ENCODE peak calls at places on chromosome 5, in seven cellular contexts. K is AG09309, U is Panc1, Z is lung, C is astrocyte of the spinal cord, H is psoas muscle, J is heart right ventricle. G is an unnamed sample.

GRCh38 chr5:161547573-161548471 is 1.3 kb upstream of the GABRB2 start:
- DNase-seq in K (no peak), U (no peak), Z (no peak), C (no peak), H (no peak), J (no peak), G (no peak)

GRCh38 chr5:17069995-17070405 is 133.9 kb upstream of the MYO10 start:
- DNase-seq in K (no peak), U (no peak), Z (no peak), C (no peak), H (no peak), J (no peak), G (no peak)

GRCh38 chr5:37495668-37496067 is 116.5 kb downstream of the WDR70 start:
- DNase-seq in K (peak), U (no peak), Z (no peak), C (peak), H (no peak), J (no peak), G (peak)

GRCh38 chr5:31867219-31867618 is 228.3 kb downstream of the PDZD2 start:
- DNase-seq in K (no peak), U (no peak), Z (no peak), C (no peak), H (no peak), J (no peak), G (no peak)

GRCh38 chr5:154648706-154649105 is 106.5 kb upstream of the LARP1 start:
- DNase-seq in K (no peak), U (no peak), Z (no peak), C (no peak), H (no peak), J (no peak), G (no peak)

GRCh38 chr5:92554447-92555085 is 1026.5 kb downstream of the NR2F1-AS1 start:
- DNase-seq in K (no peak), U (no peak), Z (no peak), C (no peak), H (no peak), J (no peak), G (no peak)

GRCh38 chr5:3825888-3826465 is 230.3 kb downstream of the IRX1 start:
- DNase-seq in K (no peak), U (no peak), Z (no peak), C (no peak), H (no peak), J (no peak), G (peak)

GRCh38 chr5:138664276-138664943 is 88.8 kb upstream of the CTNNA1 start:
- DNase-seq in K (peak), U (no peak), Z (no peak), C (no peak), H (no peak), J (no peak), G (no peak)

GRCh38 chr5:133782736-133783135 is 170.4 kb upstream of the FSTL4 start:
- DNase-seq in K (no peak), U (no peak), Z (no peak), C (no peak), H (no peak), J (no peak), G (no peak)

GRCh38 chr5:90902170-90902569 is 343.6 kb downstream of the ADGRV1 start:
- DNase-seq in K (no peak), U (no peak), Z (no peak), C (no peak), H (no peak), J (no peak), G (no peak)

GRCh38 chr5:32413466-32414263 is 30.9 kb downstream of the ZFR start:
- DNase-seq in K (no peak), U (no peak), Z (no peak), C (no peak), H (no peak), J (no peak), G (no peak)

GRCh38 chr5:142281012-142281374 is 43.8 kb downstream of the SPRY4 start:
- DNase-seq in K (no peak), U (no peak), Z (no peak), C (no peak), H (peak), J (peak), G (no peak)

GRCh38 chr5:36883894-36884462 is 7.4 kb downstream of the NIPBL start:
- DNase-seq in K (no peak), U (no peak), Z (no peak), C (no peak), H (no peak), J (no peak), G (no peak)

GRCh38 chr5:140833993-140834392 is at the start of gene PCDHA7:
- DNase-seq in K (no peak), U (no peak), Z (no peak), C (peak), H (no peak), J (no peak), G (no peak)

GRCh38 chr5:139488269-139488668 is 5.7 kb upstream of the STING1 start:
- DNase-seq in K (no peak), U (no peak), Z (no peak), C (no peak), H (peak), J (peak), G (no peak)

GRCh38 chr5:137666901-137667300 is 69.0 kb downstream of the KLHL3 start:
- DNase-seq in K (no peak), U (no peak), Z (no peak), C (no peak), H (no peak), J (no peak), G (no peak)

GRCh38 chr5:149271195-149271716 is 403 bp upstream of the AFAP1L1 start:
- DNase-seq in K (no peak), U (no peak), Z (no peak), C (no peak), H (peak), J (no peak), G (no peak)

GRCh38 chr5:112109331-112109993 is 309.6 kb downstream of the EPB41L4A start:
- DNase-seq in K (peak), U (no peak), Z (peak), C (peak), H (peak), J (no peak), G (peak)

GRCh38 chr5:95809414-95809960 is 13.0 kb downstream of the GLRX start:
- DNase-seq in K (no peak), U (no peak), Z (no peak), C (peak), H (no peak), J (no peak), G (no peak)

GRCh38 chr5:142070000-142070399 is 38.6 kb upstream of the NDFIP1 start:
- DNase-seq in K (no peak), U (no peak), Z (no peak), C (no peak), H (no peak), J (no peak), G (no peak)

GRCh38 chr5:135179308-135179980 is 145.4 kb upstream of the PITX1 start:
- DNase-seq in K (no peak), U (no peak), Z (no peak), C (no peak), H (no peak), J (no peak), G (no peak)

GRCh38 chr5:83576341-83576740 is 104.8 kb downstream of the VCAN start:
- DNase-seq in K (no peak), U (no peak), Z (no peak), C (no peak), H (no peak), J (no peak), G (no peak)

GRCh38 chr5:60161340-60161934 is 267.9 kb upstream of the PDE4D start:
- DNase-seq in K (no peak), U (peak), Z (no peak), C (peak), H (no peak), J (no peak), G (no peak)

GRCh38 chr5:141914154-141914743 is 9.4 kb upstream of the DELE1 start:
- DNase-seq in K (no peak), U (no peak), Z (peak), C (no peak), H (peak), J (peak), G (no peak)

DNA sequence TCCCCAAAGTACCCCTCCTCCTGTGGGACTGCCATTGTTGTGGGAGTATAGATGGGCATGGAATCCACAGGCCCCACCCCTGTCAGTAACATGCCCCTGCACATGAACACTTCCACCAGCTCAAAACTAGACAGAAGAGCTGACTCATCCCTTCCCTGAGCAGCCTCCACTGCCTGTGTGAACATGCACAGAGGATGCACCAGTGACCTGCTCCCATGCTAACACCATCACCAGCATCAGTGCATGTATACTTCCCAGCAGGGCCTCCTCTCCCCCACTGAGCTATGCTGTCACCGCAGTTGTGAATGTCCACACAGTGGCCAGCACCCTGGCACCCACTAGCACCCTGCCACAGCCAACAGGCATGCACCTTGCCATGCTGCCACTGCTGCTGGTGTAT is 939.8 kb downstream of the EFNA5 start:
- DNase-seq in K (no peak), U (no peak), Z (no peak), C (no peak), H (no peak), J (no peak), G (no peak)
- TF ChIP-seq CTCF in K (no peak), U (no peak), Z (no peak), C (no peak), H (no peak), J (no peak), G (no peak)

GRCh38 chr5:73496984-73497457 is 1.2 kb upstream of the BTF3 start:
- DNase-seq in K (no peak), U (peak), Z (no peak), C (peak), H (no peak), J (no peak), G (peak)
- TF ChIP-seq CTCF in K (peak), U (peak), Z (no peak), C (peak), H (no peak), J (peak), G (peak)

GRCh38 chr5:151298063-151298462 is 5.5 kb downstream of the SLC36A3 start:
- DNase-seq in K (peak), U (peak), Z (peak), C (no peak), H (no peak), J (peak), G (no peak)
- TF ChIP-seq CTCF in K (peak), U (peak), Z (no peak), C (no peak), H (peak), J (peak), G (no peak)

GRCh38 chr5:164048527-164048926 is 543.1 kb downstream of the MAT2B start:
- DNase-seq in K (no peak), U (no peak), Z (no peak), C (peak), H (no peak), J (no peak), G (peak)
- TF ChIP-seq CTCF in K (no peak), U (no peak), Z (no peak), C (peak), H (no peak), J (peak), G (peak)

GRCh38 chr5:151926186-151926585 is 1.5 kb upstream of the GLRA1 start:
- DNase-seq in K (no peak), U (no peak), Z (no peak), C (no peak), H (no peak), J (no peak), G (no peak)

GRCh38 chr5:151925396-151925750 is 722 bp upstream of the GLRA1 start:
- DNase-seq in K (no peak), U (no peak), Z (no peak), C (no peak), H (no peak), J (no peak), G (no peak)

GRCh38 chr5:151924564-151925395 is at the start of gene GLRA1:
- DNase-seq in K (no peak), U (no peak), Z (peak), C (peak), H (peak), J (peak), G (peak)

GRCh38 chr5:151917931-151918330 is 6.7 kb downstream of the GLRA1 start:
- DNase-seq in K (no peak), U (no peak), Z (no peak), C (no peak), H (no peak), J (no peak), G (no peak)

DNA sequence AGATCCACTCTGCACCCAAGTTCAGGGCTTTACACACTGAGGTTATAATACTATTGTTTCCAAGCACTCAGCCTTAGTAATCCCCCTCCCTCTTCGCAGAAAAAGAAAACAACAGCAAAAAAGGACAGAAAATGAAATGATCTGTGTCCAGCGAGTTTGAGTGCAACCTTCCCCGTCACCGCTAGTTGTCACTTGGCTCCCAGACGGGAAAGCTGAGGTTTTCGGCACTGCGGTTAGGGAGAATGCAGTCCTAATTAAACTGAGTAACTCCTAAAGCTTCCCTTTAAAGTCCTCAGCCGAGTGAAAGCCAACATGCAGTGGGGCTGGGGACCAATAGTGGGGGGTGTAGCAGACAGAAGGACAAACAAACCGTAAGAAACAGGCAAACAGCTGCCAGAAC is 786 bp downstream of the GLRA1 start:
- DNase-seq in K (no peak), U (no peak), Z (no peak), C (no peak), H (no peak), J (no peak), G (no peak)
- TF ChIP-seq CTCF in K (peak), U (peak), Z (no peak), C (peak), H (no peak), J (no peak), G (peak)

GRCh38 chr5:176391479-176391878 is 2.9 kb downstream of the HIGD2A start:
- DNase-seq in K (no peak), U (no peak), Z (no peak), C (no peak), H (no peak), J (no peak), G (no peak)
- TF ChIP-seq CTCF in K (no peak), U (no peak), Z (no peak), C (no peak), H (no peak), J (no peak), G (no peak)

GRCh38 chr5:45643051-45643450 is 53.1 kb downstream of the HCN1 start:
- DNase-seq in K (no peak), U (no peak), Z (no peak), C (no peak), H (no peak), J (no peak), G (no peak)

GRCh38 chr5:45642370-45642769 is 53.8 kb downstream of the HCN1 start:
- DNase-seq in K (no peak), U (no peak), Z (no peak), C (no peak), H (no peak), J (no peak), G (no peak)

DNA sequence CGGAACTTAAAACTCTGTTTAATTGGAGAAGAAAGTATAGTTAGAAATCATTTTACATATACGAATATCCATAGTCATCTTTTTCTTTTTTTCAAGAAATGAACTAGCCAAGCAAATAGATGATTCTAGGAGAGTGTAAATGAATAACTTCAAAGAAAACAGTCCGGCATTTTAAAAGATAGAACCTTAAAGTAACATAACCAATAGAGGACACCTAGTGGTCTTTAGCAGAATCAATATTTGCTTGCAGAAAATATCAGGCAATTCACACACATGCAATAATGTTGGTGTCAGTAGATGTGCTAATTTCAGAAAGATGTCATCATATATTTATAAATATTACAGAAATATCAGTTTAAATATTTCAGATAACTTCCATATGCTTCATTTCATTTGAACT is 57.1 kb downstream of the HCN1 start:
- DNase-seq in K (no peak), U (no peak), Z (no peak), C (no peak), H (no peak), J (no peak), G (no peak)
- TF ChIP-seq CTCF in K (no peak), U (peak), Z (no peak), C (no peak), H (peak), J (peak), G (no peak)

GRCh38 chr5:33892419-33893151 is 795 bp upstream of the ADAMTS12 start:
- DNase-seq in K (peak), U (no peak), Z (no peak), C (peak), H (peak), J (peak), G (peak)

GRCh38 chr5:33890147-33890546 is 1.6 kb downstream of the ADAMTS12 start:
- DNase-seq in K (no peak), U (no peak), Z (no peak), C (peak), H (no peak), J (no peak), G (no peak)

GRCh38 chr5:33891731-33892418 is at the start of gene ADAMTS12:
- DNase-seq in K (no peak), U (no peak), Z (no peak), C (peak), H (peak), J (peak), G (no peak)

GRCh38 chr5:33888582-33888981 is 3.2 kb downstream of the ADAMTS12 start:
- DNase-seq in K (no peak), U (no peak), Z (no peak), C (peak), H (no peak), J (no peak), G (no peak)

GRCh38 chr5:33890633-33891032 is 1.2 kb downstream of the ADAMTS12 start:
- DNase-seq in K (no peak), U (no peak), Z (no peak), C (peak), H (no peak), J (no peak), G (no peak)
- TF ChIP-seq CTCF in K (peak), U (no peak), Z (no peak), C (peak), H (no peak), J (no peak), G (peak)

GRCh38 chr5:144028644-144029043 is 141.8 kb downstream of the YIPF5 start:
- DNase-seq in K (peak), U (no peak), Z (no peak), C (peak), H (no peak), J (peak), G (peak)

GRCh38 chr5:144026286-144026685 is 144.2 kb downstream of the YIPF5 start:
- DNase-seq in K (no peak), U (no peak), Z (no peak), C (no peak), H (no peak), J (no peak), G (no peak)

GRCh38 chr5:144030904-144031303 is 139.6 kb downstream of the YIPF5 start:
- DNase-seq in K (no peak), U (no peak), Z (no peak), C (no peak), H (no peak), J (no peak), G (no peak)

GRCh38 chr5:144024601-144025000 is 145.9 kb downstream of the YIPF5 start:
- DNase-seq in K (no peak), U (no peak), Z (no peak), C (no peak), H (no peak), J (no peak), G (no peak)

GRCh38 chr5:144028058-144028457 is 142.4 kb downstream of the YIPF5 start:
- DNase-seq in K (peak), U (no peak), Z (no peak), C (peak), H (no peak), J (peak), G (peak)
- TF ChIP-seq CTCF in K (no peak), U (no peak), Z (no peak), C (no peak), H (no peak), J (no peak), G (no peak)

G was measured in astrocyte of the cerebellum.